ENCODE peak calls at places on chromosomes 3 and 15, in eight cellular contexts. U is testis, L is endothelial cell, A is MM.1S, J is fibroblast of pulmonary artery, E is Calu3, V is GM12865, T is WERI-Rb-1. I is an unnamed sample.

GRCh38 chr3:178454714-178455113 is 81.5 kb upstream of the KCNMB2 start:
- DNase-seq in U (peak), L (no peak), A (no peak), J (peak), E (no peak), V (no peak), T (no peak), I (no peak)

GRCh38 chr3:87006844-87007439 is 16.0 kb upstream of the VGLL3 start:
- DNase-seq in U (no peak), L (no peak), A (no peak), J (peak), E (no peak), V (no peak), T (no peak), I (no peak)

GRCh38 chr3:42691861-42692666 is 6.7 kb downstream of the KLHL40 start:
- DNase-seq in U (no peak), L (no peak), A (no peak), J (no peak), E (no peak), V (no peak), T (peak), I (no peak)

GRCh38 chr15:74589826-74590225 is 25.8 kb upstream of the CLK3 start:
- DNase-seq in U (no peak), L (no peak), A (no peak), J (peak), E (no peak), V (no peak), T (no peak), I (no peak)

GRCh38 chr15:34795267-34796081 is at the start of gene ACTC1:
- DNase-seq in U (peak), L (peak), A (no peak), J (peak), E (peak), V (no peak), T (peak), I (no peak)

GRCh38 chr3:87228316-87228715 is 1.2 kb downstream of the CHMP2B start:
- DNase-seq in U (no peak), L (no peak), A (no peak), J (peak), E (no peak), V (no peak), T (no peak), I (no peak)

GRCh38 chr3:190444576-190445145 is 5.0 kb downstream of the TMEM207 start:
- DNase-seq in U (no peak), L (no peak), A (no peak), J (peak), E (no peak), V (no peak), T (no peak), I (no peak)

GRCh38 chr3:67863869-67864268 is 209.5 kb upstream of the SUCLG2 start:
- DNase-seq in U (no peak), L (peak), A (no peak), J (no peak), E (no peak), V (peak), T (peak), I (no peak)

GRCh38 chr15:22979069-22979698 is 984 bp downstream of the CYFIP1 start:
- DNase-seq in U (peak), L (peak), A (peak), J (peak), E (peak), V (peak), T (peak), I (peak)

GRCh38 chr3:196513697-196514349 is 1.3 kb downstream of the SMCO1 start:
- DNase-seq in U (no peak), L (no peak), A (no peak), J (peak), E (no peak), V (no peak), T (no peak), I (no peak)

GRCh38 chr15:59437473-59437776 is 561 bp upstream of the FAM81A start:
- DNase-seq in U (no peak), L (no peak), A (no peak), J (no peak), E (no peak), V (no peak), T (no peak), I (no peak)

GRCh38 chr15:89824607-89824867 is 9.9 kb upstream of the ANPEP start:
- DNase-seq in U (no peak), L (no peak), A (no peak), J (no peak), E (no peak), V (no peak), T (no peak), I (no peak)

GRCh38 chr15:52094811-52095584 is 17.6 kb downstream of the BCL2L10 start:
- DNase-seq in U (no peak), L (no peak), A (no peak), J (no peak), E (no peak), V (no peak), T (no peak), I (no peak)

GRCh38 chr3:187986514-187986934 is 167.4 kb upstream of the LPP start:
- DNase-seq in U (no peak), L (no peak), A (no peak), J (peak), E (peak), V (no peak), T (no peak), I (no peak)

GRCh38 chr3:132029182-132029902 is 5.5 kb downstream of the CPNE4 start:
- DNase-seq in U (peak), L (peak), A (peak), J (peak), E (peak), V (peak), T (peak), I (peak)

GRCh38 chr3:116852801-116853200 is 143.2 kb downstream of the TUSC7 start:
- DNase-seq in U (no peak), L (no peak), A (no peak), J (no peak), E (no peak), V (no peak), T (no peak), I (no peak)

GRCh38 chr15:40032125-40032839 is 6.7 kb downstream of the SRP14 start:
- DNase-seq in U (peak), L (no peak), A (no peak), J (no peak), E (no peak), V (no peak), T (no peak), I (no peak)

GRCh38 chr3:16378920-16379319 is 113.9 kb downstream of the OXNAD1 start:
- DNase-seq in U (no peak), L (no peak), A (no peak), J (no peak), E (no peak), V (peak), T (no peak), I (no peak)

GRCh38 chr3:156761713-156762575 is 64.2 kb upstream of the LEKR1 start:
- DNase-seq in U (no peak), L (no peak), A (no peak), J (peak), E (no peak), V (no peak), T (no peak), I (no peak)
- TF ChIP-seq CTCF in U (no peak), L (no peak), A (no peak), J (peak), E (no peak), V (no peak), T (no peak), I (no peak)

DNA sequence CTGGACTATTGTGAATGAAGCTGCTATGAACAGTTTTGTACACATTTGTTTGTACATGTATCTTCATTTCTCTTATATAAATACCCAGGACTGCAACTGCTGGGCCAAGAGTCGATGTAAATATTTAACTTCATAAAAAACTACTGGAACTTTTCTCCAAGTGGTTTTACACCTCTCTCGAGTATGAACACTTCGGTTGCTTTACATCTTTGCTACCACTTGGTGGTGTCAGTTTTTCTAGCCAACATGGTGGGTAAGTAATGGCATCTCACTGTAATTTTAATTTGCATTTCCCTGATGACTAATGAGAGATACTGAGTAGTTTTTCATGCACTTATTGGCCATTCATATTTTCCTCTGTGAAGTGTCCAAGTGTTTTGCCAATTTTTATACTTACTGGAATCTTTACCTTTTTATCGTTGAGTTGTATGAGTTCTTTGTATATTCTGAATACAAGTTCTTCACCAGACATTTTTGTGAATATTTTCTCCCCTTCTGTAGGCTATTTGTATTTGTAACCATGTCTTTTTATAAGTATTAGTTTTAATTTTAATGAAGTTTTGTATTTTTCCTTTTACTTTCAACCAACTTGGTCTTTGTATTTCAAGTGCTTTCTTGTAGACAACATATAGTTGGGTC is 44.4 kb downstream of the PCOLCE2 start:
- DNase-seq in U (no peak), L (no peak), A (peak), J (peak), E (peak), V (peak), T (no peak), I (no peak)
- TF ChIP-seq CTCF in U (no peak), L (peak), A (peak), J (peak), E (peak), V (peak), T (peak), I (peak)

DNA sequence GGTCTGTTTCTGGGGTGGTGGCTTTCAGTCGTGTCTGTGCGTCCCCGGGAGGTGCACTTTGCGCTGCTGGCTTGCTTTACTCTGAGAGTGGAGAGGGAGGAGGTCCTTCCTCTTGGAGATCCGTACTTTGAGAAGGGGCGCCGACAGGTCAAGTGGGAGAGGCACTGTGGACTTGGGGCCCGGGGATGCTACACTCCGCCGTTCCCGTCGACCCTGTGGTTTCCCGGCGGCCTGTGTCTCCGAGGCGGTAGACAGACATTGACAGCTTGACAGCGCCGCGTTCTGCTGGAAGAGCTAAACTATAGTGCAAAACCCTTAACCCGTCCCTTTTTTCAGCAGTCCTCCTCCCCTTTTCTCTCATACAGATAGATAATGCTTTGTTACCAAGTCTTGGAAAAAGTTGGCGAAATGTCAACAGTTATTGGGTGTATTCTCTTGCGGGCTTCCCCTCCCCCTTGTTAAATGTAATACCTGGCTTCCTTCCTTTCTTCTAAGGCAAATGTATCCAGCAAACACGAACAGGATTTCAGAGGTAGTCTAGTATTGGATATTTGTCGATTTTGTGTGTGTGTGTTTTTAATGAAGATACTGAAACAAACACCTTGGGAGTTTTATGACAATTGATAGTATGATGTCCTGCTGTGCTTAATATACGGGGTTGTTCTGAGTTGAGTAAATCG is 6.6 kb downstream of the TPM1 start:
- DNase-seq in U (peak), L (peak), A (peak), J (peak), E (peak), V (peak), T (peak), I (peak)
- TF ChIP-seq CTCF in U (no peak), L (no peak), A (no peak), J (no peak), E (no peak), V (no peak), T (no peak), I (no peak)

GRCh38 chr15:31070867-31071266 is 30.7 kb downstream of the TRPM1 start:
- DNase-seq in U (no peak), L (no peak), A (no peak), J (no peak), E (no peak), V (no peak), T (no peak), I (no peak)
- TF ChIP-seq CTCF in U (no peak), L (no peak), A (no peak), J (no peak), E (no peak), V (no peak), T (no peak), I (no peak)

GRCh38 chr3:137217733-137218132 is 259.9 kb downstream of the IL20RB start:
- DNase-seq in U (peak), L (peak), A (no peak), J (no peak), E (peak), V (peak), T (peak), I (peak)
- TF ChIP-seq CTCF in U (no peak), L (peak), A (peak), J (no peak), E (peak), V (peak), T (peak), I (peak)

GRCh38 chr3:172601066-172601832 is 78.0 kb upstream of the TNFSF10 start:
- DNase-seq in U (no peak), L (no peak), A (no peak), J (no peak), E (peak), V (no peak), T (no peak), I (no peak)
- TF ChIP-seq CTCF in U (no peak), L (no peak), A (no peak), J (no peak), E (no peak), V (no peak), T (no peak), I (no peak)

DNA sequence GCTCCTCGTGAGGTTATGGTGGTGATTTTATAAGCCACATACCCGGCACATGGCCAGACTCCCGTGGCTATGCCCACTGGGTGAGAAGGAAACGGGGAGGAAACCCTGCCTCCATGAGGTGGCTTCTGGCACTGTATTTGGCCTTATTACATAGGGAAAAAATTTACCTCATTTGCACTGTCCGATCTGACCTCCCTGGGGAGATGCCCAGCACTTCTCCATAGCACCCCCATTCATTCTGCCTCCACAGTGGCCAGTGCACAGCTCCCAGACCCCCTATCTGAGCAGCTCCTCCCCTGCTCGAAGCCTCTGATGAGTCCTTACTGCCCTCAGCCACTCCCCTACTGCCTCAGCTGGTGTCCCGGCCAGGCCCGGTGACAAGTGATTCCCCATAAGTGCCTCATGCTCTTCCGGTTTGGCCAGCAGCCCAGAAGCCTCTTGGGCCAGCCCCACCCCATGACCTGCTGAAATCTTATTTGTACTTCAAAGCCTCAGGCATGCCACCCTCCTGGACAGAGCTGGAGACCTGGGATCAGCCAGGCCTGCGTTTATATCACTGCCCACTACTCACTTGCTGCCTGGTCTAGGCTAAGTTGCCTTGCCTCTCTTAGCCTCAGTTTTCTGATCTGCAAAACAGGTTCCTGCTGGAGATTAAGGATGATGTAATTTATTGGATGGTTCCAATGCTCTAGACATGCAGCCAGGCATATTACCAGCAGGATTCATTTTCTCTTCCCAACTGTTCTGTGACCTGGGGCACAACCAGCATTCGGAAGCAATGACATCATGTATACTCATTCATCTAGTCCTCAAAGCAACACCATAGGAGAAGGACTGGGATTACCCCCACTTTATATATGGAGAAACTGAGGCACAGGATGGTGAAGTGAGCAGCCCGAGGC is 30.6 kb upstream of the SLC6A6 start:
- DNase-seq in U (peak), L (no peak), A (no peak), J (peak), E (peak), V (peak), T (no peak), I (peak)
- TF ChIP-seq CTCF in U (no peak), L (no peak), A (no peak), J (peak), E (no peak), V (no peak), T (no peak), I (peak)